ENCODE peak calls at places on chromosomes 13 and 19, in five cellular contexts. H is upper lobe of right lung, X is IMR-90, D is psoas muscle, Y is breast epithelium. K is an unnamed sample. For H3K4me1, the result is how much of the 10 kb centered on the place peaks cover.

GRCh38 chr19:30363073-30363472 is 9.1 kb upstream of the ZNF536 start:
- DNase-seq in D (no peak), H (no peak), Y (peak), X (no peak), K (no peak)

GRCh38 chr19:33530261-33530660 is 8.7 kb upstream of the PEPD start:
- DNase-seq in Y (no peak), X (no peak), D (no peak), H (no peak), K (no peak)

GRCh38 chr13:85798999-85799646 is at the start of gene SLITRK6:
- DNase-seq in D (no peak), Y (no peak), H (no peak), X (peak), K (no peak)

GRCh38 chr13:77751513-77752456 is 54.3 kb downstream of the SLAIN1 start:
- DNase-seq in D (no peak), H (no peak), X (peak), Y (no peak), K (peak)

GRCh38 chr13:101465877-101466276 is 13.4 kb downstream of the ITGBL1 start:
- DNase-seq in D (no peak), Y (no peak), H (no peak), X (peak), K (no peak)

GRCh38 chr19:49427339-49427738 is 2.2 kb downstream of the GFY start:
- DNase-seq in D (no peak), H (no peak), Y (no peak), X (no peak), K (no peak)

GRCh38 chr13:48564046-48564445 is 31.2 kb upstream of the RCBTB2 start:
- DNase-seq in Y (no peak), D (no peak), H (no peak), X (peak), K (no peak)

GRCh38 chr13:60509601-60510386 is 112.8 kb downstream of the TDRD3 start:
- DNase-seq in D (no peak), X (peak), Y (no peak), H (no peak), K (no peak)

GRCh38 chr13:25966086-25966485 is 85.7 kb downstream of the SHISA2 start:
- DNase-seq in D (no peak), Y (no peak), X (no peak), H (no peak), K (no peak)

GRCh38 chr19:41746593-41747227 is 8.6 kb upstream of the CEACAM6 start:
- DNase-seq in D (no peak), H (no peak), Y (no peak), X (peak), K (no peak)

GRCh38 chr13:102580552-102581169 is 16.1 kb upstream of the TPP2 start:
- DNase-seq in H (no peak), Y (no peak), D (no peak), X (peak), K (peak)

GRCh38 chr13:74206061-74206561 is 71.9 kb upstream of the KLF12 start:
- DNase-seq in H (no peak), D (no peak), X (peak), Y (no peak), K (no peak)

DNA sequence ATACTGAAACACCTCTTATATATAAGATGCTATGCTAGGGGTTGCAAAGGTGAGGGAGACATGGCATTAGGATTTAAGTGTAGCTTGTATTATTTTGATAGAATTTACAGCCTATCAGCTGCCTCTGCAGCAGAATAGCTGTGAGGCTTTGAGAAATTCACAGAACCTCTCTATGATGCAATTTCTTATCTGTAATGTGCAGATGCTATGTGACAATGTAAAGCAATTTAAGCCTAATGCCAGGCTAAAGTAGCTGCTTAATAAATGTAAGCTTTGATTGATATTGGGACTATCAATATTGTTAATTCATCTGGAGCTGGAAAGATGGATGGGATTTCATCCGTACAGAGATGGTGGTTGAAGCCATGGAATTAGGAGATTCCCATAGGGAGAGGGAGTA is 1.6 kb downstream of the ADGRE3 start:
- DNase-seq in Y (no peak), D (no peak), H (no peak), X (no peak), K (no peak)
- H3K4me1 ChIP-seq in Y (under half), D (under half), H (under half), X (under half), K (under half)

GRCh38 chr19:7196721-7197168 is 97.5 kb downstream of the INSR start:
- DNase-seq in D (peak), X (no peak), Y (no peak), H (peak), K (peak)
- H3K27ac ChIP-seq in D (peak), X (peak), Y (peak), H (peak), K (peak)

DNA sequence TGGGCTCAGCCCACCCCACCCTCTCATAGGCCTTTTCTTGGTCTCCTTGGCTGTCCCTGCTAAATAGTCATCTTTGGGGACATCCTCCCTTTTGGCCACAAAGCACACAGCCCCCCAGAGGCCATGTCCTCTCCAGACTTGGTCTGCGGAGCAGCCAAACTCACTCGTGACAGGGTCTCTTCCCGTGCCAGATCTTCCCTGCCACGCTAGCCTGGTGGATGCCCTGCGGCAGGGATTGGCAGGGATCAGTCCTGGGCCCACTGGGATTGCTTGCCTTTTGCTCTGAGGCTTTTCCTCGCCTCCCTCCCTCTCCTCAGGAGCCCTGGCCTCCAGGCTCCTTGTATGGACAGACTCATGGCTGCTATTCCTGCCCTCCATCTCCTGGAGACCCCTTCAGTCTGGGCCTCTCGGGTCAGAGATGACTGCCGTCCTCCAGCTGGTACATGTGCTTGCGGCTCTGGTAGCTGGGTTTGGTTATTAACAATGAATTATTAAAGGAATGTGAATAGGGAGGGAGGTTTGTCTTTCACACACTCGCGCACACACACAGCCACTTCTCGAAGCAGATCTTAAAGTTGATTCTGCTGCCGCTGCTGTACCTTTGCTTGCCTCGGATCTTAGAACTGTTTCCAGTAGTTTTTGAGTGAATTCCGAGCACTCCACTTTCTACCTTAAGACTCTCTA is 45.1 kb downstream of the NFIX start:
- DNase-seq in H (no peak), X (no peak), Y (no peak), D (no peak), K (no peak)
- H3K4me1 ChIP-seq in H (half or more), X (half or more), Y (half or more), D (half or more), K (under half)

DNA sequence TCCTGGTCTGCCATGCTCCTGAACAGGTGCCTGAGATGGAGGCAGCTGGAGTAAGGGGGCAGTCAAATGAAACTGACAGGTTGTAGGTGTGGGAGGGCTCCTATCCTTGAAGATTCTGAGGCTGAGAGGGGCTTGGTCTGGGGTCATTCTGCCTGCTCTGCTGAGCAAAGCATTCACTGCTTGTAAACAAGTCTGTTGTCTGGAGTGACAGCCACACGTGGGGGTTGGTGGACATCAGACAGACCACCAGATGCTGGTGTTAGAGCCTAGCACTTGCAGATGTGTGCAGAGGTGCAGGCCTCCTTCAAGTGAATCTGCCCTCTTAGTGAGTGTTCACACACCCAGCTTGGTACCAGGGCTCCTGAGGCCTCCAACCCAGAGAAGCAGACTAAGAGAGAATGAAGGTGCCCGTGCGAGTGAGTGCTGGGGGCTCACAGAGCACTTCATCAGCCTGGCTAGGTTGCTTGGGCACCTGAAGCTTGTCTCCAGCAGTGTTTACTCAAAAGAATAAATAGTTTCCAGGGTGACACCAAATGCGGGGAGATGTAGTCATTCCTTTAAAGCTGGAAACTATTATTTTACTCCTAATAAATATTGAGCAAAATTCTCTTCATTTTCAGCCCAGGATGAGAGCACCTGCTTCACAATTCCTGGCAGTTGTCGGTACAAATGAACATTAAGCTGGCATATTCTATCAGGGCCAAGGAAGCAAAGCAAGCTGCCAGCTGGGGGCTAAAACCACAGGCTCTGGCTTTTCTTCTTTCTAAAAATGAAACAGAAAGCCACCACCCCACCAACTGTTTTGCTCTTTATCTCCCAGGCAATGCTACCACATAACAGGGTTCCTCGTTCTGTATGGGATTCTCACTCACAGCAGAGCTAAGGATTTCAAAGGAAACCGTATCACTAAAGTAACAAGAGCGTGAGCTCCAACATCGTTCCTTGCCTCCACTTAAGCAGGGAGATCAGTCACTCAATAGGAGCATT is 82.3 kb downstream of the RNASEH2B start:
- DNase-seq in D (no peak), H (no peak), Y (no peak), X (no peak), K (no peak)
- H3K27ac ChIP-seq in D (no peak), H (peak), Y (peak), X (no peak), K (no peak)